ENCODE peak calls at places on chromosomes 4 and X, in ten cellular contexts. E, Z, O, Y, U, M, P, Q, J and F are unnamed samples.

GRCh38 chr4:3529363-3529762 is 2.9 kb downstream of the LRPAP1 start:
- DNase-seq in E (no peak), P (peak; percentile 86), Y (no peak), U (no peak), M (peak; percentile 77), O (peak; percentile 33), J (no peak), Z (no peak), Q (peak; percentile 84), F (peak; percentile 55)

GRCh38 chr4:118356731-118357130 is 3.9 kb upstream of the PRSS12 start:
- DNase-seq in E (no peak), Y (no peak), J (no peak), U (no peak), Q (no peak), O (peak; percentile 76), M (no peak), P (no peak), Z (no peak), F (no peak)

GRCh38 chrX:18707442-18708049 is at the start of gene PPEF1:
- DNase-seq in E (no peak), U (no peak), Y (no peak), Z (no peak), M (no peak), O (no peak), Q (no peak), P (no peak), J (peak; percentile 5), F (no peak)

GRCh38 chr4:123517971-123518370 is 121.4 kb downstream of the SPRY1 start:
- DNase-seq in P (no peak), J (no peak), Y (no peak), Z (no peak), O (no peak), M (no peak), U (no peak), E (no peak), Q (no peak), F (no peak)

GRCh38 chrX:85375333-85375738 is 4.1 kb downstream of the POF1B start:
- DNase-seq in Z (no peak), E (no peak), Q (no peak), P (no peak), O (no peak), J (no peak), Y (no peak), M (no peak), U (no peak), F (no peak)

GRCh38 chrX:130055899-130056298 is 54.4 kb downstream of the ELF4 start:
- DNase-seq in J (no peak), E (no peak), U (no peak), P (no peak), M (no peak), Y (no peak), O (no peak), Q (no peak), Z (no peak), F (no peak)

GRCh38 chr4:141425124-141425523 is 204.4 kb downstream of the ZNF330 start:
- DNase-seq in M (no peak), Q (no peak), Z (no peak), P (no peak), Y (no peak), O (peak; percentile 61), J (no peak), U (peak; percentile 18), E (no peak), F (no peak)

GRCh38 chr4:117965608-117966007 is 68.7 kb upstream of the NDST3 start:
- DNase-seq in J (no peak), P (no peak), U (no peak), Y (no peak), Q (no peak), E (no peak), M (no peak), O (no peak), Z (no peak), F (no peak)

GRCh38 chr4:101419324-101420135 is 72.2 kb upstream of the PPP3CA start:
- DNase-seq in Y (no peak), P (peak; percentile 25), E (no peak), J (no peak), Q (no peak), U (peak; percentile 89), Z (no peak), M (no peak), O (peak; percentile 33), F (no peak)

GRCh38 chr4:112312610-112313239 is 15.6 kb downstream of the ALPK1 start:
- DNase-seq in E (no peak), Y (no peak), O (no peak), Q (no peak), M (no peak), Z (no peak), U (no peak), J (no peak), P (peak; percentile 58), F (no peak)

GRCh38 chr4:115720611-115721010 is 607.2 kb upstream of the NDST4 start:
- DNase-seq in U (peak; percentile 46), P (no peak), Y (no peak), J (no peak), Z (no peak), O (no peak), E (no peak), Q (no peak), M (no peak), F (no peak)

GRCh38 chr4:188076169-188076568 is 33.2 kb downstream of the TRIML2 start:
- DNase-seq in M (no peak), E (no peak), J (no peak), P (no peak), O (no peak), Z (no peak), Q (peak; percentile 31), Y (no peak), U (no peak), F (no peak)

GRCh38 chrX:20432048-20432447 is 165.3 kb upstream of the RPS6KA3 start:
- DNase-seq in Y (no peak), M (no peak), O (no peak), U (peak; percentile 74), E (no peak), J (no peak), Z (no peak), P (no peak), Q (no peak), F (no peak)

GRCh38 chr4:1446502-1447153 is 40.4 kb upstream of the NKX1-1 start:
- DNase-seq in O (no peak), E (no peak), J (no peak), Z (no peak), P (no peak), M (no peak), Q (no peak), U (no peak), Y (no peak), F (peak; percentile 5)

GRCh38 chr4:11720292-11720691 is 291.6 kb upstream of the HS3ST1 start:
- DNase-seq in E (no peak), U (peak; percentile 67), M (no peak), O (no peak), Y (no peak), P (peak; percentile 70), Z (no peak), J (peak; percentile 39), Q (no peak), F (no peak)

GRCh38 chr4:23614284-23614892 is 275.5 kb downstream of the PPARGC1A start:
- DNase-seq in E (no peak), Q (no peak), Z (no peak), M (no peak), Y (no peak), U (peak; percentile 43), O (no peak), P (peak; percentile 25), J (no peak), F (no peak)

GRCh38 chr4:151950993-151951726 is 190.4 kb upstream of the GATB start:
- DNase-seq in Y (no peak), U (no peak), P (no peak), Q (no peak), E (no peak), Z (no peak), J (peak; percentile 18), O (peak; percentile 7), M (no peak), F (no peak)

GRCh38 chr4:76729460-76729859 is 168.5 kb downstream of the SOWAHB start:
- DNase-seq in E (no peak), U (no peak), Z (no peak), M (no peak), Y (no peak), P (no peak), J (no peak), O (no peak), Q (no peak), F (no peak)

GRCh38 chr4:19700951-19701350 is 550.8 kb upstream of the SLIT2 start:
- DNase-seq in E (no peak), J (no peak), O (no peak), M (no peak), Q (no peak), Y (no peak), U (peak; percentile 29), Z (no peak), P (no peak), F (no peak)

GRCh38 chrX:136130931-136131843 is 16.1 kb upstream of the FHL1 start:
- DNase-seq in E (no peak), Y (no peak), Z (peak; percentile 8), O (peak; percentile 63), M (no peak), J (no peak), Q (no peak), P (no peak), U (peak; percentile 94), F (no peak)

GRCh38 chr4:1345905-1346780 is 865 bp upstream of the UVSSA start:
- DNase-seq in Y (no peak), M (peak; percentile 78), J (no peak), E (peak; percentile 63), Q (peak; percentile 93), U (peak; percentile 33), O (peak; percentile 37), P (peak; percentile 61), Z (peak; percentile 51), F (peak; percentile 51)

GRCh38 chr4:140252144-140252741 is 98.3 kb upstream of the MAML3 start:
- DNase-seq in U (peak; percentile 21), J (no peak), Q (no peak), O (no peak), M (peak; percentile 25), Y (no peak), P (peak; percentile 46), E (no peak), Z (no peak), F (no peak)

GRCh38 chrX:40933132-40934078 is 151.8 kb upstream of the USP9X start:
- DNase-seq in J (peak; percentile 7), U (peak; percentile 27), Y (no peak), Z (peak; percentile 18), P (peak; percentile 43), E (no peak), M (no peak), O (peak; percentile 78), Q (no peak), F (no peak)

GRCh38 chrX:2837961-2838360 is 9.2 kb downstream of the GYG2 start:
- DNase-seq in Y (no peak), E (no peak), U (no peak), P (no peak), Q (no peak), O (no peak), J (no peak), Z (no peak), M (no peak), F (no peak)

GRCh38 chrX:107712231-107713204 is 63.1 kb downstream of the TSC22D3 start:
- DNase-seq in E (peak; percentile 41), O (peak; percentile 74), J (no peak), Q (peak; percentile 84), Z (no peak), Y (no peak), U (no peak), M (no peak), P (no peak), F (no peak)

GRCh38 chr4:78880874-78881492 is 58.3 kb downstream of the PAQR3 start:
- DNase-seq in P (no peak), J (no peak), Y (no peak), U (no peak), O (no peak), Q (no peak), Z (no peak), E (no peak), M (no peak), F (no peak)

GRCh38 chr4:66585767-66586166 is 915.5 kb upstream of the EPHA5 start:
- DNase-seq in E (no peak), O (no peak), Z (no peak), J (no peak), Q (no peak), M (no peak), P (no peak), Y (no peak), U (no peak), F (no peak)

GRCh38 chr4:83618991-83619390 is 83.1 kb downstream of the GPAT3 start:
- DNase-seq in P (peak; percentile 84), M (peak; percentile 30), J (no peak), Q (no peak), E (no peak), Y (no peak), Z (no peak), O (no peak), U (peak; percentile 80), F (peak; percentile 33)